ENCODE peak calls at places on chromosome 3, in seven cellular contexts. U, A, X, R, V, M and T are unnamed samples. For H3K27me3, the result is how much of the 10 kb centered on the place peaks cover.

GRCh38 chr3:112378989-112379692 is 46.2 kb downstream of the CD200 start:
- DNase-seq in U (no peak), A (no peak), X (no peak), R (no peak), V (no peak), M (no peak), T (no peak)

GRCh38 chr3:97817965-97818364 is 3.8 kb upstream of the CRYBG3 start:
- DNase-seq in U (no peak), A (no peak), X (peak), R (no peak), V (no peak), M (no peak), T (no peak)

GRCh38 chr3:128280466-128281455 is 127.5 kb downstream of the EEFSEC start:
- DNase-seq in U (no peak), A (no peak), X (no peak), R (no peak), V (no peak), M (no peak), T (peak)

GRCh38 chr3:88031543-88032148 is 27.2 kb downstream of the CGGBP1 start:
- DNase-seq in U (peak), A (no peak), X (no peak), R (no peak), V (peak), M (peak), T (no peak)

GRCh38 chr3:24689353-24689752 is 194.7 kb upstream of the THRB start:
- DNase-seq in U (no peak), A (no peak), X (no peak), R (no peak), V (no peak), M (no peak), T (no peak)

GRCh38 chr3:62567097-62568021 is 194.0 kb upstream of the FEZF2 start:
- DNase-seq in U (peak), A (peak), X (no peak), R (no peak), V (no peak), M (no peak), T (no peak)

GRCh38 chr3:172848910-172849309 is 98.4 kb downstream of the ECT2 start:
- DNase-seq in U (peak), A (no peak), X (no peak), R (no peak), V (no peak), M (no peak), T (no peak)

GRCh38 chr3:28066020-28066419 is 175.4 kb upstream of the CMC1 start:
- DNase-seq in U (no peak), A (no peak), X (no peak), R (no peak), V (no peak), M (no peak), T (no peak)

GRCh38 chr3:7640787-7641186 is 779.9 kb downstream of the GRM7 start:
- DNase-seq in U (no peak), A (no peak), X (no peak), R (no peak), V (no peak), M (no peak), T (no peak)

GRCh38 chr3:156109989-156110388 is 10.4 kb upstream of the KCNAB1 start:
- DNase-seq in U (no peak), A (no peak), X (no peak), R (no peak), V (no peak), M (no peak), T (no peak)

GRCh38 chr3:37229740-37230139 is 55.4 kb upstream of the LRRFIP2 start:
- DNase-seq in U (peak), A (peak), X (no peak), R (no peak), V (no peak), M (peak), T (no peak)

GRCh38 chr3:32780071-32780734 is 37.6 kb upstream of the TRIM71 start:
- DNase-seq in U (no peak), A (peak), X (no peak), R (no peak), V (no peak), M (no peak), T (peak)

GRCh38 chr3:154716170-154716569 is 286.2 kb upstream of the GPR149 start:
- DNase-seq in U (no peak), A (no peak), X (no peak), R (no peak), V (no peak), M (no peak), T (no peak)

GRCh38 chr3:108394563-108394962 is 98.2 kb downstream of the HHLA2 start:
- DNase-seq in U (no peak), A (no peak), X (no peak), R (no peak), V (no peak), M (no peak), T (no peak)

GRCh38 chr3:108394016-108394415 is 97.7 kb downstream of the HHLA2 start:
- DNase-seq in U (no peak), A (no peak), X (no peak), R (no peak), V (no peak), M (no peak), T (no peak)

GRCh38 chr3:108389361-108389760 is 93.0 kb downstream of the HHLA2 start:
- DNase-seq in U (no peak), A (no peak), X (no peak), R (no peak), V (no peak), M (no peak), T (no peak)

GRCh38 chr3:108393128-108393900 is 97.0 kb downstream of the HHLA2 start:
- DNase-seq in U (no peak), A (no peak), X (no peak), R (no peak), V (no peak), M (no peak), T (no peak)

GRCh38 chr3:108391917-108392585 is 95.7 kb downstream of the HHLA2 start:
- DNase-seq in U (no peak), A (no peak), X (no peak), R (no peak), V (no peak), M (no peak), T (no peak)
- TF ChIP-seq MAX in U (no peak), A (no peak), X (no peak), R (no peak), V (no peak), M (no peak), T (no peak)

GRCh38 chr3:51876186-51876585 is 785 bp upstream of the IQCF5 start:
- DNase-seq in U (no peak), A (no peak), X (no peak), R (no peak), V (no peak), M (no peak), T (no peak)
- H3K27me3 ChIP-seq in U (under half), A (under half), X (under half), R (under half), V (under half), M (under half), T (under half)

GRCh38 chr3:181722156-181722555 is 10.4 kb downstream of the SOX2 start:
- DNase-seq in U (no peak), A (no peak), X (no peak), R (no peak), V (no peak), M (no peak), T (peak)
- TF ChIP-seq MAX in U (no peak), A (no peak), X (no peak), R (no peak), V (no peak), M (no peak), T (no peak)

GRCh38 chr3:187150186-187150585 is 10.9 kb upstream of the RPL39L start:
- DNase-seq in U (no peak), A (no peak), X (no peak), R (no peak), V (no peak), M (no peak), T (no peak)
- H3K27me3 ChIP-seq in U (under half), A (under half), X (under half), R (under half), V (under half), M (under half), T (under half)

GRCh38 chr3:195877136-195877715 is 31.1 kb downstream of the TNK2 start:
- DNase-seq in U (no peak), A (no peak), X (no peak), R (no peak), V (no peak), M (no peak), T (no peak)

GRCh38 chr3:195875482-195876236 is 32.7 kb downstream of the TNK2 start:
- DNase-seq in U (no peak), A (no peak), X (no peak), R (no peak), V (no peak), M (no peak), T (no peak)

GRCh38 chr3:195878424-195879274 is 29.7 kb downstream of the TNK2 start:
- DNase-seq in U (no peak), A (no peak), X (no peak), R (no peak), V (no peak), M (no peak), T (no peak)

GRCh38 chr3:195877767-195878423 is 30.5 kb downstream of the TNK2 start:
- DNase-seq in U (no peak), A (no peak), X (no peak), R (no peak), V (no peak), M (no peak), T (no peak)

GRCh38 chr3:195876297-195877031 is 31.9 kb downstream of the TNK2 start:
- DNase-seq in U (no peak), A (no peak), X (no peak), R (peak), V (no peak), M (peak), T (no peak)
- TF ChIP-seq MAX in U (no peak), A (no peak), X (no peak), R (no peak), V (no peak), M (peak), T (no peak)

GRCh38 chr3:123705886-123706285 is 121.0 kb upstream of the HACD2 start:
- DNase-seq in U (no peak), A (no peak), X (no peak), R (no peak), V (no peak), M (no peak), T (no peak)
- H3K27me3 ChIP-seq in U (under half), A (under half), X (under half), R (under half), V (under half), M (under half), T (under half)

GRCh38 chr3:118977118-118977517 is 57.5 kb downstream of the IGSF11 start:
- DNase-seq in U (no peak), A (no peak), X (no peak), R (no peak), V (no peak), M (no peak), T (no peak)

GRCh38 chr3:118977671-118978392 is 56.8 kb downstream of the IGSF11 start:
- DNase-seq in U (no peak), A (no peak), X (no peak), R (no peak), V (no peak), M (no peak), T (no peak)

GRCh38 chr3:118972974-118973373 is 61.7 kb downstream of the IGSF11 start:
- DNase-seq in U (no peak), A (no peak), X (no peak), R (no peak), V (no peak), M (no peak), T (no peak)

GRCh38 chr3:118970819-118971218 is 63.8 kb downstream of the IGSF11 start:
- DNase-seq in U (no peak), A (no peak), X (peak), R (no peak), V (no peak), M (no peak), T (no peak)

GRCh38 chr3:118974356-118975097 is 60.1 kb downstream of the IGSF11 start:
- DNase-seq in U (no peak), A (no peak), X (no peak), R (no peak), V (no peak), M (no peak), T (no peak)
- TF ChIP-seq MAX in U (no peak), A (no peak), X (no peak), R (no peak), V (no peak), M (no peak), T (no peak)

GRCh38 chr3:3800076-3800448 is 831 bp downstream of the LRRN1 start:
- DNase-seq in U (no peak), A (no peak), X (peak), R (no peak), V (no peak), M (no peak), T (no peak)
- H3K27me3 ChIP-seq in U (under half), A (under half), X (under half), R (under half), V (under half), M (under half), T (under half)